ENCODE peak calls at places on chromosomes 12 and 14, in seven cellular contexts. V is NCI-H226, P is fibroblast of the conjunctiva, A is astrocyte of the spinal cord, U is HEK293T, Q is WTC11, D is left ventricle myocardium superior. B is an unnamed sample.

GRCh38 chr12:73906757-73907156 is 630.9 kb upstream of the ATXN7L3B start:
- DNase-seq in V (no peak), P (no peak), A (no peak), U (no peak), Q (no peak), D (no peak), B (no peak)

GRCh38 chr12:14960548-14961465 is 594 bp downstream of the ARHGDIB start:
- DNase-seq in V (peak; percentile 93), P (no peak), A (peak; percentile 32), U (no peak), Q (no peak), D (peak; percentile 52), B (no peak)

GRCh38 chr12:124480469-124481256 is 86.7 kb downstream of the NCOR2 start:
- DNase-seq in V (peak; percentile 91), P (peak; percentile 79), A (peak; percentile 81), U (no peak), Q (no peak), D (peak; percentile 65), B (peak; percentile 96)

GRCh38 chr12:49887536-49888401 is 15.9 kb downstream of the FAIM2 start:
- DNase-seq in V (no peak), P (no peak), A (no peak), U (no peak), Q (no peak), D (no peak), B (peak; percentile 48)

GRCh38 chr14:105171004-105171673 is 2.6 kb upstream of the JAG2 start:
- DNase-seq in V (no peak), P (no peak), A (no peak), U (no peak), Q (no peak), D (no peak), B (no peak)

GRCh38 chr14:33685698-33686097 is 265.2 kb downstream of the EGLN3 start:
- DNase-seq in V (no peak), P (no peak), A (no peak), U (no peak), Q (no peak), D (no peak), B (no peak)

GRCh38 chr14:75050852-75051555 is at the start of gene MLH3:
- DNase-seq in V (peak; percentile 72), P (peak; percentile 55), A (peak; percentile 78), U (no peak), Q (peak; percentile 90), D (peak; percentile 93), B (peak; percentile 95)

GRCh38 chr12:116455540-116456306 is 103.5 kb upstream of the MAP1LC3B2 start:
- DNase-seq in V (peak; percentile 58), P (peak; percentile 94), A (peak; percentile 97), U (peak; percentile 73), Q (no peak), D (peak; percentile 74), B (peak; percentile 84)

GRCh38 chr14:62123959-62124358 is 361.7 kb downstream of the SNAPC1 start:
- DNase-seq in V (no peak), P (no peak), A (no peak), U (no peak), Q (no peak), D (no peak), B (no peak)

GRCh38 chr14:21043387-21044105 is 1.4 kb downstream of the RNASE7 start:
- DNase-seq in V (no peak), P (no peak), A (no peak), U (no peak), Q (no peak), D (no peak), B (no peak)

GRCh38 chr14:55000381-55000780 is 26.5 kb downstream of the WDHD1 start:
- DNase-seq in V (no peak), P (peak; percentile 3), A (peak; percentile 42), U (no peak), Q (no peak), D (no peak), B (no peak)

GRCh38 chr12:89817501-89818226 is 109.0 kb upstream of the ATP2B1 start:
- DNase-seq in V (peak; percentile 23), P (no peak), A (no peak), U (no peak), Q (no peak), D (no peak), B (no peak)

GRCh38 chr14:88326352-88327103 is 3.5 kb upstream of the KCNK10 start:
- DNase-seq in V (no peak), P (no peak), A (no peak), U (no peak), Q (peak; percentile 45), D (no peak), B (no peak)

GRCh38 chr12:50799908-50800307 is 36.0 kb downstream of the ATF1 start:
- DNase-seq in V (peak; percentile 13), P (no peak), A (no peak), U (no peak), Q (no peak), D (no peak), B (no peak)

GRCh38 chr12:13702401-13702800 is 279.0 kb downstream of the GRIN2B start:
- DNase-seq in V (no peak), P (no peak), A (no peak), U (no peak), Q (no peak), D (no peak), B (no peak)